ENCODE peak calls at places on chromosome 13, in ten cellular contexts. W is adrenal gland; E is CD8-positive, alpha-beta memory T cell; V is upper lobe of right lung; N is cardiac muscle cell; I is ovary; X is IMR-90; P is spleen; S is neural progenitor cell; Q is left ventricle myocardium inferior. O is an unnamed sample. For H3K4me1, the result is how much of the 10 kb centered on the place peaks cover.

GRCh38 chr13:24293761-24294160 is 15.6 kb upstream of the C1QTNF9 start:
- DNase-seq in W (no peak), E (no peak), V (no peak), N (no peak), I (no peak), X (no peak), P (no peak), S (peak), Q (no peak), O (no peak)

GRCh38 chr13:97282705-97283104 is 60.6 kb downstream of the MBNL2 start:
- DNase-seq in W (no peak), E (no peak), V (no peak), N (no peak), I (no peak), X (no peak), P (no peak), S (no peak), Q (no peak), O (no peak)

GRCh38 chr13:27556109-27556508 is 64.2 kb downstream of the LNX2 start:
- DNase-seq in W (peak), E (no peak), V (no peak), N (peak), I (no peak), X (peak), P (no peak), S (no peak), Q (no peak), O (no peak)

GRCh38 chr13:88670509-88670908 is 999.3 kb downstream of the SLITRK5 start:
- DNase-seq in W (no peak), E (no peak), V (no peak), N (no peak), I (no peak), X (no peak), P (no peak), S (no peak), Q (no peak), O (no peak)

GRCh38 chr13:19169496-19169895 is 12.1 kb downstream of the TUBA3C start:
- DNase-seq in W (no peak), E (no peak), V (no peak), N (no peak), I (no peak), X (no peak), P (no peak), S (no peak), Q (no peak), O (no peak)

GRCh38 chr13:70128098-70128497 is 19.8 kb upstream of the KLHL1 start:
- DNase-seq in W (no peak), E (no peak), V (no peak), N (no peak), I (no peak), X (no peak), P (no peak), S (no peak), Q (no peak), O (no peak)

GRCh38 chr13:21486322-21486721 is 27.2 kb upstream of the ZDHHC20 start:
- DNase-seq in W (no peak), E (no peak), V (no peak), N (no peak), I (no peak), X (no peak), P (no peak), S (no peak), Q (no peak), O (no peak)

GRCh38 chr13:49976314-49977258 is 20.3 kb upstream of the TRIM13 start:
- DNase-seq in W (peak), E (peak), V (peak), N (peak), I (peak), X (peak), P (peak), S (peak), Q (peak), O (peak)

GRCh38 chr13:89514534-89515312 is 1832.8 kb upstream of the MIR17HG start:
- DNase-seq in W (peak), E (no peak), V (no peak), N (peak), I (no peak), X (peak), P (no peak), S (peak), Q (no peak), O (no peak)

GRCh38 chr13:101258071-101258470 is 158.2 kb downstream of the NALCN start:
- DNase-seq in W (peak), E (no peak), V (no peak), N (peak), I (no peak), X (peak), P (no peak), S (peak), Q (no peak), O (peak)

GRCh38 chr13:51729853-51730553 is 74.0 kb downstream of the DHRS12 start:
- DNase-seq in W (peak), E (no peak), V (no peak), N (peak), I (peak), X (peak), P (no peak), S (no peak), Q (no peak), O (no peak)

GRCh38 chr13:66137384-66137783 is 1092.8 kb downstream of the PCDH9 start:
- DNase-seq in W (no peak), E (no peak), V (no peak), N (no peak), I (no peak), X (no peak), P (no peak), S (no peak), Q (no peak), O (no peak)

GRCh38 chr13:66138172-66138811 is 1091.8 kb downstream of the PCDH9 start:
- DNase-seq in W (no peak), E (no peak), V (no peak), N (no peak), I (no peak), X (no peak), P (no peak), S (no peak), Q (no peak), O (no peak)

GRCh38 chr13:66139250-66139649 is 1090.9 kb downstream of the PCDH9 start:
- DNase-seq in W (no peak), E (no peak), V (no peak), N (no peak), I (no peak), X (no peak), P (no peak), S (no peak), Q (no peak), O (no peak)

GRCh38 chr13:66139701-66140100 is 1090.4 kb downstream of the PCDH9 start:
- DNase-seq in W (no peak), E (no peak), V (no peak), N (no peak), I (no peak), X (no peak), P (no peak), S (no peak), Q (no peak), O (no peak)
- H3K4me1 ChIP-seq in W (under half), E (under half), V (under half), N (under half), I (under half), X (under half), P (under half), S (under half), Q (under half), O (under half)

GRCh38 chr13:112689498-112690241 is at the start of gene ATP11A:
- DNase-seq in W (peak), E (peak), V (peak), N (peak), I (peak), X (peak), P (peak), S (peak), Q (peak), O (peak)
- H3K4me1 ChIP-seq in W (under half), E (under half), V (under half), N (under half), I (under half), X (under half), P (under half), S (under half), Q (half or more), O (under half)

GRCh38 chr13:33260168-33261098 is 25.1 kb downstream of the STARD13 start:
- DNase-seq in W (peak), E (no peak), V (no peak), N (peak), I (no peak), X (peak), P (no peak), S (no peak), Q (no peak), O (no peak)
- H3K4me1 ChIP-seq in W (half or more), E (under half), V (half or more), N (under half), I (under half), X (under half), P (under half), S (under half), Q (half or more), O (under half)

DNA sequence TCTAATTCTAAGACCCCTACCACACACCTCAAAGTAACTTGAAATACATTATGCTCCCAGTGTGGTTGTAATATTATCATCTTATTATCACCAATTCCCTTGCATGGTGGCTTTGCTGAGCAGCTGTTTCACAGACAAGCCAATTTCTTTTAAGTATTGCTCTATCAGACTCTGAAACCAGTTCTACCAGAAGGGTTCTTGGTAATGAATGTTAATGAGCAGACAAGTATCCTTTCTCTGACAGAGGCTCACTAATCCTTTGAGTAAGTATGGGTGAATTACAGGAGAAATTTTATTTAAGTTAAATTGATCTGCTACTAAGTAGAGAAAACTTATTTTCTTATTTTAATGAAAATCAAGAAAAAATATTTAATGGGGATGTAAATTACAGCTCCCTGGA is 326.0 kb downstream of the GPC6 start:
- DNase-seq in W (no peak), E (no peak), V (no peak), N (no peak), I (no peak), X (no peak), P (no peak), S (no peak), Q (no peak), O (no peak)
- H3K4me1 ChIP-seq in W (under half), E (under half), V (under half), N (under half), I (under half), X (under half), P (under half), S (under half), Q (under half), O (under half)

DNA sequence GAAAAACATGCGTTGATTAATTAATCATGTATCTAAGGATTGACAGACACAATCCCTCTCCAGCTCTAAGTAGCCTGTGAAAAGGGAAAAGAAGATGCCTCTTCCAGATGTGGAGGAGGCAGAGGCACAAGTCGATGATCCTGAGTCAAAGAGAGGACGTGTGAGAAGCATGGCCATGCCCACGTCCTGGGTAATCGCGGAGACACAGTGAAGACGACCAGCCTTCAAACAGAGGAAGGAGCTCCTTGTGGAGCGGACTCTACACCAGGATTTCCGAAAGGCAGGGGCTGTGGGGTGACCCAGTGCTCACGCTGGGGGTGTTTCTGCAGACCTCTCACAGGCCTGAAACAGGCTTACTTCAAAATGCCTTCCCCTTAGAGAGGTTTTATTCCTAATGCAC is 70.5 kb downstream of the COL4A1 start:
- DNase-seq in W (no peak), E (no peak), V (no peak), N (no peak), I (no peak), X (no peak), P (no peak), S (no peak), Q (no peak), O (no peak)
- H3K4me1 ChIP-seq in W (under half), E (under half), V (under half), N (under half), I (under half), X (under half), P (under half), S (under half), Q (half or more), O (under half)

GRCh38 chr13:33727356-33728083 is 90.4 kb upstream of the RFC3 start:
- DNase-seq in W (no peak), E (no peak), V (no peak), N (no peak), I (no peak), X (no peak), P (no peak), S (no peak), Q (no peak), O (no peak)
- H3K4me1 ChIP-seq in W (under half), E (under half), V (under half), N (under half), I (under half), X (under half), P (under half), S (under half), Q (under half), O (under half)

GRCh38 chr13:33262554-33262953 is 23.0 kb downstream of the STARD13 start:
- DNase-seq in W (no peak), E (no peak), V (no peak), N (no peak), I (no peak), X (no peak), P (no peak), S (no peak), Q (no peak), O (no peak)

GRCh38 chr13:33263484-33263883 is 22.1 kb downstream of the STARD13 start:
- DNase-seq in W (no peak), E (no peak), V (no peak), N (no peak), I (no peak), X (no peak), P (no peak), S (no peak), Q (no peak), O (no peak)

GRCh38 chr13:33261426-33262068 is 24.0 kb downstream of the STARD13 start:
- DNase-seq in W (no peak), E (no peak), V (no peak), N (no peak), I (no peak), X (peak), P (no peak), S (no peak), Q (no peak), O (no peak)

GRCh38 chr13:33262997-33263396 is 22.6 kb downstream of the STARD13 start:
- DNase-seq in W (no peak), E (no peak), V (no peak), N (no peak), I (no peak), X (no peak), P (no peak), S (no peak), Q (no peak), O (no peak)

DNA sequence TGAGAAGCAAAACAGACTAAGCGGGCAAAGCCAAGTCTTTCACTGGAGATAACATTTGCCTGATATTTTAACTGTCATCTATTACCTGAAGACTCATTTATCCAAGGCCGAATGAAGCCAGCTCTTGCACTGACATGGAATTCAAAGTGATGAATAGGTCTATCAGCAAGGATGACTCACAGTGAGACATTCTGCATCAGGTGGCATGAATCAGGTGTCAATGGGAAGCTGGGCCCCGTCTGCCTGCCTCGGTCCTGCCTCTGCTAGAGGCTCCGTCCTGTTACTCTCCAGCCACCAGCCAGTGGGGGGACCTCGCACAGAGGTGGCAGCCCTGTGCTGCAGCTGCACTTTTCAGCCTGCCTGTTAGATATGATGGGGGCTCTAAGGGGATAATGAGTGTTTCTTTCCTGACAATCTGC is 23.5 kb downstream of the STARD13 start:
- DNase-seq in W (peak), E (no peak), V (no peak), N (no peak), I (no peak), X (peak), P (no peak), S (peak), Q (no peak), O (no peak)
- H3K4me1 ChIP-seq in W (half or more), E (under half), V (half or more), N (under half), I (under half), X (half or more), P (under half), S (under half), Q (half or more), O (under half)

GRCh38 chr13:43804461-43805070 is 17.8 kb upstream of the ENOX1 start:
- DNase-seq in W (peak), E (no peak), V (no peak), N (peak), I (no peak), X (peak), P (no peak), S (peak), Q (no peak), O (no peak)
- H3K4me1 ChIP-seq in W (under half), E (under half), V (under half), N (under half), I (under half), X (under half), P (under half), S (under half), Q (under half), O (under half)

GRCh38 chr13:40553356-40553755 is 113.1 kb downstream of the FOXO1 start:
- DNase-seq in W (no peak), E (no peak), V (no peak), N (no peak), I (no peak), X (no peak), P (no peak), S (no peak), Q (no peak), O (no peak)

GRCh38 chr13:40563350-40564125 is 102.9 kb downstream of the FOXO1 start:
- DNase-seq in W (peak), E (no peak), V (no peak), N (peak), I (no peak), X (no peak), P (no peak), S (peak), Q (no peak), O (no peak)

GRCh38 chr13:40559915-40560314 is 106.5 kb downstream of the FOXO1 start:
- DNase-seq in W (no peak), E (no peak), V (no peak), N (no peak), I (no peak), X (no peak), P (no peak), S (no peak), Q (no peak), O (no peak)

GRCh38 chr13:40562975-40563349 is 103.5 kb downstream of the FOXO1 start:
- DNase-seq in W (no peak), E (no peak), V (no peak), N (no peak), I (no peak), X (no peak), P (peak), S (no peak), Q (no peak), O (no peak)

DNA sequence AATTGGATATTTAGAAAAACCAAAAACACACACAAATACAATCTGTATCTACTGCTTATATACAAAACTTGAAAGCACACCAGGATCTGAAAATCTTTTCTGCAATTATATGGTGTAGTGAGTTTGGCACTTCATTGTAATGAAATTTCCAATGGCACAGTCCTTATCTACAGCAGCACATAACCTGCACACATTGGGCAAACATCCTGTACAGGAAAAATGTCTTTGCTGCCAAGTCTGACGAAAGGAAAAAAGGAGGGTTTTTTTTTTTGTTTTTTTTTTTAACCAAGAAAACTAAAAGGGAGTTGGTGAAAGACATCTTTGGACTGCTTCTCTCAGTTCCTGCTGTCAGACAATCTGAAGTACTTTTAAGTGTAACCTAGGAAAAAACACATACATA is 107.8 kb downstream of the FOXO1 start:
- DNase-seq in W (peak), E (no peak), V (no peak), N (peak), I (no peak), X (no peak), P (no peak), S (no peak), Q (no peak), O (no peak)
- H3K4me1 ChIP-seq in W (under half), E (under half), V (under half), N (under half), I (under half), X (under half), P (under half), S (under half), Q (half or more), O (under half)

GRCh38 chr13:98507060-98507797 is 69.7 kb downstream of the STK24 start:
- DNase-seq in W (peak), E (no peak), V (peak), N (peak), I (peak), X (no peak), P (no peak), S (peak), Q (peak), O (no peak)
- H3K4me1 ChIP-seq in W (half or more), E (half or more), V (half or more), N (half or more), I (under half), X (under half), P (half or more), S (under half), Q (half or more), O (under half)